ENCODE peak calls at places on chromosomes 2 and 18, in four cellular contexts. One of them, this sample, is unnamed.

GRCh38 chr2:29246388-29247300 is 131.4 kb downstream of the CLIP4 start:
- DNase-seq in stomach: no peak
- DNase-seq in transverse colon: no peak
- DNase-seq in K562: no peak
- DNase-seq in this sample: no peak

GRCh38 chr2:201280191-201281040 is 20.1 kb downstream of the CASP8 start:
- DNase-seq in stomach: no peak
- DNase-seq in transverse colon: no peak
- DNase-seq in K562: no peak
- DNase-seq in this sample: no peak

GRCh38 chr2:229952256-229952835 is 30.0 kb downstream of the FBXO36 start:
- DNase-seq in stomach: no peak
- DNase-seq in transverse colon: no peak
- DNase-seq in K562: no peak
- DNase-seq in this sample: no peak

GRCh38 chr2:81206216-81206615 is 901.7 kb upstream of the LRRTM1 start:
- DNase-seq in stomach: no peak
- DNase-seq in transverse colon: no peak
- DNase-seq in K562: no peak
- DNase-seq in this sample: no peak

GRCh38 chr2:233303252-233303651 is 4.4 kb upstream of the SAG start:
- DNase-seq in stomach: no peak
- DNase-seq in transverse colon: no peak
- DNase-seq in K562: no peak
- DNase-seq in this sample: no peak

GRCh38 chr18:44508474-44508873 is 172.2 kb upstream of the SETBP1 start:
- DNase-seq in stomach: no peak
- DNase-seq in transverse colon: no peak
- DNase-seq in K562: no peak
- DNase-seq in this sample: no peak

GRCh38 chr18:12334280-12335262 is 26.5 kb downstream of the TUBB6 start:
- DNase-seq in stomach: no peak
- DNase-seq in transverse colon: no peak
- DNase-seq in K562: no peak
- DNase-seq in this sample: no peak

GRCh38 chr2:12008425-12009061 is 262.1 kb downstream of the LPIN1 start:
- DNase-seq in stomach: no peak
- DNase-seq in transverse colon: no peak
- DNase-seq in K562: no peak
- DNase-seq in this sample: no peak

GRCh38 chr2:12109363-12110017 is 363.1 kb downstream of the LPIN1 start:
- DNase-seq in stomach: no peak
- DNase-seq in transverse colon: no peak
- DNase-seq in K562: peak; percentile 74
- DNase-seq in this sample: no peak

GRCh38 chr2:200668473-200668872 is 82.7 kb downstream of the AOX1 start:
- DNase-seq in stomach: no peak
- DNase-seq in transverse colon: no peak
- DNase-seq in K562: no peak
- DNase-seq in this sample: no peak

GRCh38 chr2:227466887-227467285 is 5.1 kb upstream of the AGFG1 start:
- DNase-seq in stomach: no peak
- DNase-seq in transverse colon: no peak
- DNase-seq in K562: no peak
- DNase-seq in this sample: no peak

GRCh38 chr2:227474406-227474805 is 2.5 kb downstream of the AGFG1 start:
- DNase-seq in stomach: no peak
- DNase-seq in transverse colon: no peak
- DNase-seq in K562: no peak
- DNase-seq in this sample: no peak

GRCh38 chr2:227472265-227473018 is 486 bp downstream of the AGFG1 start:
- DNase-seq in stomach: peak; percentile 37
- DNase-seq in transverse colon: peak; percentile 46
- DNase-seq in K562: peak; percentile 66
- DNase-seq in this sample: peak; percentile 45

GRCh38 chr2:227473019-227473461 is 1.1 kb downstream of the AGFG1 start:
- DNase-seq in stomach: no peak
- DNase-seq in transverse colon: no peak
- DNase-seq in K562: no peak
- DNase-seq in this sample: no peak

DNA sequence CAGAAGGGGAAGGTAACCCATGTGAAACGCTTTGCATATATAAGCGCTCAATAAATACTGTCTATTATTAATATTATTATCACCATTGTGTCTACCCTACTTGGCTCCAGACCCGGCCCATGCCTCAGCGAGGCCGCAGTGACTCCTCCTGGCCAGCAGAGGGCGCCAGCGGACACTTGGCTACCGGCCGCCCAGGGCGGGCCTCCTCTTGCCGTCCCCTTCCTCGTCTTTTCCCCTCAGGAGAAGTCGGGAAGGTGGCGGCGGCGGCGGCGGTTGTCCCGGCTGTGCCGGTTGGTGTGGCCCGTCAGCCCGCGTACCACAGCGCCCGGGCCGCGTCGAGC is at the start of gene AGFG1:
- DNase-seq in stomach: peak; percentile 89
- DNase-seq in transverse colon: peak; percentile 88
- DNase-seq in K562: peak; percentile 87
- DNase-seq in this sample: peak; percentile 83
- H3K4me3 ChIP-seq in stomach: peak within 1 kb of the TSS; percentile 97
- H3K4me3 ChIP-seq in transverse colon: peak within 1 kb of the TSS; percentile 62
- H3K4me3 ChIP-seq in K562: peak within 1 kb of the TSS; percentile 94
- H3K4me3 ChIP-seq in this sample: peak within 1 kb of the TSS; percentile 99

GRCh38 chr2:54723300-54724149 is at the start of gene EML6:
- DNase-seq in stomach: peak; percentile 98
- DNase-seq in transverse colon: peak; percentile 99
- DNase-seq in K562: peak; percentile 99
- DNase-seq in this sample: peak; percentile 99
- TF ChIP-seq POLR2A in stomach: no peak
- TF ChIP-seq POLR2A in transverse colon: peak; percentile 70
- TF ChIP-seq POLR2A in K562: no peak
- TF ChIP-seq POLR2A in this sample: peak; percentile 89

GRCh38 chr18:22171263-22171838 is 2.0 kb downstream of the GATA6 start:
- DNase-seq in stomach: no peak
- DNase-seq in transverse colon: no peak
- DNase-seq in K562: no peak
- DNase-seq in this sample: peak; percentile 49

GRCh38 chr18:22171839-22172582 is 2.6 kb downstream of the GATA6 start:
- DNase-seq in stomach: no peak
- DNase-seq in transverse colon: no peak
- DNase-seq in K562: no peak
- DNase-seq in this sample: peak; percentile 49

GRCh38 chr18:22173928-22174301 is 4.5 kb downstream of the GATA6 start:
- DNase-seq in stomach: no peak
- DNase-seq in transverse colon: no peak
- DNase-seq in K562: no peak
- DNase-seq in this sample: no peak

GRCh38 chr18:22173221-22173927 is 4.0 kb downstream of the GATA6 start:
- DNase-seq in stomach: no peak
- DNase-seq in transverse colon: no peak
- DNase-seq in K562: no peak
- DNase-seq in this sample: no peak

GRCh38 chr18:22172594-22173049 is 3.2 kb downstream of the GATA6 start:
- DNase-seq in stomach: no peak
- DNase-seq in transverse colon: no peak
- DNase-seq in K562: no peak
- DNase-seq in this sample: peak; percentile 60
- H3K4me3 ChIP-seq in stomach: peak overlapping the region; percentile 80
- H3K4me3 ChIP-seq in transverse colon: peak overlapping the region; percentile 24
- H3K4me3 ChIP-seq in K562: no peak overlapping the region
- H3K4me3 ChIP-seq in this sample: peak overlapping the region; percentile 42

GRCh38 chr18:24181806-24182205 is 42.9 kb downstream of the CABYR start:
- DNase-seq in stomach: no peak
- DNase-seq in transverse colon: no peak
- DNase-seq in K562: no peak
- DNase-seq in this sample: no peak

GRCh38 chr18:24173997-24174396 is 35.1 kb downstream of the CABYR start:
- DNase-seq in stomach: no peak
- DNase-seq in transverse colon: no peak
- DNase-seq in K562: no peak
- DNase-seq in this sample: no peak

GRCh38 chr18:24180048-24180447 is 41.2 kb downstream of the CABYR start:
- DNase-seq in stomach: no peak
- DNase-seq in transverse colon: no peak
- DNase-seq in K562: no peak
- DNase-seq in this sample: no peak

GRCh38 chr18:24177499-24178133 is 38.8 kb downstream of the CABYR start:
- DNase-seq in stomach: no peak
- DNase-seq in transverse colon: no peak
- DNase-seq in K562: no peak
- DNase-seq in this sample: no peak

GRCh38 chr18:24176727-24177416 is 38.0 kb downstream of the CABYR start:
- DNase-seq in stomach: peak; percentile 63
- DNase-seq in transverse colon: peak; percentile 71
- DNase-seq in K562: peak; percentile 64
- DNase-seq in this sample: peak; percentile 70
- TF ChIP-seq POLR2A in stomach: no peak
- TF ChIP-seq POLR2A in transverse colon: no peak
- TF ChIP-seq POLR2A in K562: no peak
- TF ChIP-seq POLR2A in this sample: no peak

DNA sequence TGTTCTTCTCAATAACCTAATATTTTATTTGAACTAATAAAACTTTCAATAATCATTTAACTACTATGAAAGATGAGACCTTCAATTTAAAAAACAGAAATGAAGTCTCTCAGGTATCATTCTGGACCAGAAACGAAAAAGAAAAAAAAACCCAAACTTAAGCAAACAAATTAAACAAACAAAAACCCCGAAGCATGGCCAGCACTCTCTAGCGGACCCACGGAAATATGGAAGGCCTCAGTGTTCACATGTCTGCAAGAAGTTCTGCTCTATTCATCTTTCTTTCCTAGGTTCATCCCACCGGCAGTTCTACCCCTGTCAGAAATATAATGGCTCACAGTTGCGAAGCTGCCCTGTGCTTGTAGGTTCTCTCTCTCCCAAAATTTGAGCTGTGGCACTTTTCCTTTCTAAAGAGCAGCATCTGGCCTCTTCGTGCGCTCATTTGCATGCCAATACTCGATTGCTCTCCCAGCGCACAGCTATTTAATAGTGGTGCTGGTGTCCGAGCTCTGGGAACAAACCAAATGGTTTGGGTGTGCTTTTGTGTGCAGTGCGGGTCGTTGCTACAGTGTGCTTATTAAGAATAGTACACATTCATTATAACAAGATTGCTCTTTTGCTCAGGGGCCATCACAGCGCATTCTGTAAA is 129.0 kb upstream of the ZEB2 start:
- DNase-seq in stomach: no peak
- DNase-seq in transverse colon: no peak
- DNase-seq in K562: no peak
- DNase-seq in this sample: no peak
- H3K4me3 ChIP-seq in stomach: no peak overlapping the region
- H3K4me3 ChIP-seq in transverse colon: no peak overlapping the region
- H3K4me3 ChIP-seq in K562: no peak overlapping the region
- H3K4me3 ChIP-seq in this sample: no peak overlapping the region

DNA sequence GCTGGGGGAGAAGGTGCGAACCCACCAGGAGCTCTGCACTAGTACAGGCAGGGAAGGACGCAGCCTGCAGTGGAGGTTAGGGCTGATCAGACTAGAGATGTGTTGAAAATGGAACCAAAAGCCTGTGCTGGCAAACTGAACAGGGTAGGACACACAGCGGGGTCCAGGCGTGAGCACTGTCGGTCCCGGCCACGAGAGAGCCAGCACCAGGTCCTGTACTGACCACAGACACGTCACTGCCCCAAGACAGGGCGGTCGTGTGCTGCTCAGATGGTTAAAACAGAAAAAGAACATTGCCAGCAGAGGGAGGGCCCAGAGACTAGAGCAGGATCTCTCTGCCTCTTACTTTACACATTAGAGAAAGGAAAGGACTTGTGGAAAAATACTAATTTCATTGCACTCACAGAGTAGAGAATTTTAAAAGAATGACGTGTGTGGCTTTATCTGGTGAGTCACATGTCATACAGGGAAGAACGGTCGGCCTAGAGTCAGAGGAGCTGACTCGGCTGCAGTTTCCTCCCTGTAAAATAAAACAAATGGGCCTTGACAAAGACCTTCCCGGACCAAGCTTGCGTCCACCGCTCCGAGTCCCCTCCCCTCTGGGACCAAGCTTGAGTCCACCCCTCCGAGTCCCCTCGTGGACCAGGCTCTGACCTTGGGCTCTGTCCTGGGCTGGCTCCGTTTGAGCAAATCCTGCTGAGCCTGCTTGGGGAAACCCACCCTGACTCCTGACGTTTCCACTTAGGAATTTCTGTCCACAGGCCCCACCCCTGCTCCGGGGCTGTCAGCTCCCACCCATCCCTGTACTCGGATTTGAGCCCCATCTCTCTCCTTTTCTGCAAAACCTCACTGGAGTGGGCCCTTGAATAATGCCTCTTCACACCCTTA is 16.7 kb upstream of the ADI1 start:
- DNase-seq in stomach: peak; percentile 55
- DNase-seq in transverse colon: peak; percentile 33
- DNase-seq in K562: peak; percentile 71
- DNase-seq in this sample: peak; percentile 51
- TF ChIP-seq POLR2A in stomach: no peak
- TF ChIP-seq POLR2A in transverse colon: no peak
- TF ChIP-seq POLR2A in K562: peak; percentile 64
- TF ChIP-seq POLR2A in this sample: no peak

GRCh38 chr18:37564796-37565137 is 831 bp downstream of the CELF4 start:
- DNase-seq in stomach: peak; percentile 42
- DNase-seq in transverse colon: peak; percentile 14
- DNase-seq in K562: peak; percentile 41
- DNase-seq in this sample: peak; percentile 71

GRCh38 chr18:37563810-37564511 is 1.6 kb downstream of the CELF4 start:
- DNase-seq in stomach: no peak
- DNase-seq in transverse colon: no peak
- DNase-seq in K562: no peak
- DNase-seq in this sample: no peak

GRCh38 chr18:37566479-37567060 is 972 bp upstream of the CELF4 start:
- DNase-seq in stomach: no peak
- DNase-seq in transverse colon: no peak
- DNase-seq in K562: no peak
- DNase-seq in this sample: no peak

GRCh38 chr18:37565985-37566478 is 434 bp upstream of the CELF4 start:
- DNase-seq in stomach: peak; percentile 33
- DNase-seq in transverse colon: no peak
- DNase-seq in K562: no peak
- DNase-seq in this sample: peak; percentile 50

DNA sequence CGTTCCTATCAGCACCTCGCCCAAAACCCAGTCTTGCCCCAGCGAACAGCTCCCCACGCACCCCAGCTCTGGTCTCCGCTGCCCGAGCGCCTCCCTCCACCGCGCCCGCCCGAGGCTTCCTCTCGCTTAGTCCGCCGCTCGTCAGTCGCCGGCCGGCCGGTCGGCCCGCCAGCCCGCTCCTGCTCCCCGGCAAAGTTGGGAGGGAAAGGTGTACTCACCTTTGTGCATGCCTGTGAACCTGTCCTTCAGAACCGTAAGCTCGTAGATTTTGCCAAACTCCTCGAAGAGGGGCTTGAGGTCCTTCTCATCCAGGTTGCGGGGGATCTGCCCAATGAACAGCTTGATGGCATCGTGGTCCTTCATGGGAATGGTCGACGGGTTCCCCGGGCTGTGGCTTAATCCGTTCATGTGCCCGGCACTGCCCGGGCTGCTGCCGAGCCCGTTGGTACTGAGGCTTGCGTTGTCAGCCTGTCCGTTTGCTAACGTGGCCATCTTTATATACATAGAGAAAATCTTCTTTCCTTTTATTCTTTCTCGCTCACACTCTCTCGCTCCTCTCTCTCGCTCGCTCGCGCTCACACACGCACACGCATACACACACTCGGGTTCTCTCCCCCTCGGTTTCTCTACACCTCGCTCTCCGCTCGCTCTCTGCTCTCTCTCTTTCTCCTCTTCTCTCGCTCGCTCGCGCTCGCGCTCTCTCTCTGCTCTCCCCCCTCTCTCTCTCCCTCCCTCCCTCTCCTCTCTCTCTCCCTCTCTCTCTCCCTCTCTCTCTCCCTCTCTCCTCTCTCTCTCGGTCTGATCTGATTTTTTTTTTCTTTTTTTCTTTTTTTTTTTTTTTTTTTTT is at the start of gene CELF4:
- DNase-seq in stomach: no peak
- DNase-seq in transverse colon: no peak
- DNase-seq in K562: no peak
- DNase-seq in this sample: no peak
- H3K4me3 ChIP-seq in stomach: peak within 1 kb of the TSS; percentile 55
- H3K4me3 ChIP-seq in transverse colon: peak within 1 kb of the TSS; percentile 20
- H3K4me3 ChIP-seq in K562: no peak within 1 kb of the TSS
- H3K4me3 ChIP-seq in this sample: no peak within 1 kb of the TSS